ENCODE peak calls at places on chromosomes 1 and 21, in nine cellular contexts. J is dorsolateral prefrontal cortex, E is AG04449, I is kidney epithelial cell, R is tibial nerve, L is GM06990, F is lower leg skin, G is stomach, M is astrocyte of the cerebellum. A is an unnamed sample.

GRCh38 chr1:198121058-198121829 is 35.6 kb upstream of the NEK7 start:
- DNase-seq in J (no peak), E (peak; percentile 80), I (no peak), R (no peak), L (no peak), F (no peak), G (no peak), M (peak; percentile 11), A (peak; percentile 68)

GRCh38 chr21:17461582-17461981 is 51.3 kb upstream of the CXADR start:
- DNase-seq in J (no peak), E (no peak), I (no peak), R (no peak), L (no peak), F (peak; percentile 14), G (no peak), M (no peak), A (no peak)

GRCh38 chr1:61388586-61388985 is 306.2 kb downstream of the NFIA start:
- DNase-seq in J (no peak), E (peak; percentile 16), I (peak; percentile 12), R (no peak), L (no peak), F (no peak), G (no peak), M (peak; percentile 54), A (no peak)

GRCh38 chr1:86429122-86429725 is 5.3 kb downstream of the CLCA2 start:
- DNase-seq in J (no peak), E (no peak), I (no peak), R (no peak), L (no peak), F (no peak), G (no peak), M (peak; percentile 29), A (no peak)

GRCh38 chr1:22494943-22495579 is 43.4 kb downstream of the ZBTB40 start:
- DNase-seq in J (no peak), E (no peak), I (no peak), R (no peak), L (no peak), F (no peak), G (no peak), M (no peak), A (no peak)

GRCh38 chr21:42849759-42850412 is 29.5 kb downstream of the WDR4 start:
- DNase-seq in J (no peak), E (no peak), I (no peak), R (no peak), L (no peak), F (no peak), G (no peak), M (no peak), A (no peak)

GRCh38 chr1:66240491-66241484 is 293.2 kb upstream of the SGIP1 start:
- DNase-seq in J (no peak), E (no peak), I (no peak), R (no peak), L (no peak), F (no peak), G (no peak), M (no peak), A (no peak)

GRCh38 chr1:226123212-226123560 is 60.7 kb downstream of the H3-3A start:
- DNase-seq in J (no peak), E (no peak), I (no peak), R (no peak), L (no peak), F (no peak), G (no peak), M (no peak), A (no peak)

GRCh38 chr1:56709269-56709880 is 64.3 kb downstream of the PRKAA2 start:
- DNase-seq in J (no peak), E (peak; percentile 10), I (no peak), R (no peak), L (peak; percentile 4), F (no peak), G (no peak), M (peak; percentile 47), A (peak; percentile 38)

GRCh38 chr1:244311784-244312532 is 139.8 kb downstream of the ADSS2 start:
- DNase-seq in J (no peak), E (no peak), I (no peak), R (no peak), L (no peak), F (peak; percentile 29), G (no peak), M (no peak), A (no peak)

GRCh38 chr1:197471248-197472035 is 203.4 kb downstream of the CRB1 start:
- DNase-seq in J (peak; percentile 7), E (no peak), I (no peak), R (no peak), L (no peak), F (no peak), G (no peak), M (peak; percentile 6), A (no peak)

GRCh38 chr1:221025391-221026355 is 146.4 kb downstream of the HLX start:
- DNase-seq in J (no peak), E (no peak), I (no peak), R (no peak), L (no peak), F (no peak), G (no peak), M (no peak), A (no peak)

GRCh38 chr1:47793563-47793962 is 203.6 kb downstream of the TRABD2B start:
- DNase-seq in J (no peak), E (no peak), I (no peak), R (no peak), L (no peak), F (no peak), G (no peak), M (no peak), A (no peak)

GRCh38 chr1:7608628-7609295 is 162.3 kb upstream of the VAMP3 start:
- DNase-seq in J (no peak), E (no peak), I (no peak), R (no peak), L (no peak), F (no peak), G (no peak), M (no peak), A (no peak)

GRCh38 chr1:227897704-227898438 is 49.9 kb downstream of the WNT9A start:
- DNase-seq in J (peak; percentile 1), E (no peak), I (no peak), R (peak; percentile 3), L (no peak), F (no peak), G (peak; percentile 23), M (no peak), A (no peak)

GRCh38 chr1:62082456-62083363 is 111.9 kb upstream of the L1TD1 start:
- DNase-seq in J (no peak), E (no peak), I (peak; percentile 5), R (peak; percentile 18), L (no peak), F (no peak), G (peak; percentile 34), M (no peak), A (peak; percentile 35)

GRCh38 chr21:38286739-38287426 is 30.1 kb downstream of the KCNJ15 start:
- DNase-seq in J (no peak), E (no peak), I (no peak), R (no peak), L (no peak), F (no peak), G (no peak), M (no peak), A (no peak)

GRCh38 chr1:228487336-228488106 is at the start of gene RNF187:
- DNase-seq in J (peak; percentile 89), E (no peak), I (no peak), R (peak; percentile 84), L (no peak), F (no peak), G (peak; percentile 91), M (no peak), A (no peak)

GRCh38 chr21:31283025-31283424 is 61.0 kb downstream of the TIAM1 start:
- DNase-seq in J (no peak), E (no peak), I (no peak), R (no peak), L (no peak), F (no peak), G (peak; percentile 82), M (no peak), A (no peak)

GRCh38 chr1:28893403-28894102 is 20.8 kb upstream of the EPB41 start:
- DNase-seq in J (no peak), E (no peak), I (no peak), R (no peak), L (no peak), F (no peak), G (no peak), M (no peak), A (peak; percentile 58)
- TF ChIP-seq CTCF in J (no peak), E (peak; percentile 44), I (peak; percentile 31), R (no peak), L (peak; percentile 52), F (no peak), G (no peak), M (peak; percentile 47), A (peak; percentile 70)

GRCh38 chr1:205440476-205441317 is 15.1 kb downstream of the BLACAT1 start:
- DNase-seq in J (peak; percentile 55), E (no peak), I (peak; percentile 90), R (no peak), L (peak; percentile 63), F (peak; percentile 25), G (peak; percentile 77), M (no peak), A (no peak)
- H3K4me3 ChIP-seq in J (no peak overlapping the region), E (no peak overlapping the region), I (no peak overlapping the region), R (peak overlapping the region; percentile 23), L (no peak overlapping the region), F (no peak overlapping the region), G (peak overlapping the region; percentile 19), M (no peak overlapping the region), A (no peak overlapping the region)

DNA sequence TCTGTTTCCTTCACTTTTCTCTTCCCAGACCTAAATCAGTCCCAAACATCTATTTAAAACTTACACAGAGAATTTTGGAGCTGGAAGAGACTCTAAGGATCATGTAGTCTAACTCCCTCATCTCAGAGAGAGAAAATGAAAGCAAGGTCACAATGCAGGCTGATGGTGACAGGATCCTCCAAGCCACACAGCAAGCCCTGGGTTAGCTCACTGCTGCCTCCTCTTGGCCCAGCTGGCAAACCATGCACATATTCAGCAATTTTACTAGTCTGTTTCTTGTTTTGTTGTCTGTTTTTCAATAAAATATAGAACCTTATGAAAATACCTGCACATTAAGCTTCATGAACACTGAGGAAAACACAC is 27.7 kb upstream of the LY9 start:
- DNase-seq in J (no peak), E (no peak), I (no peak), R (no peak), L (peak; percentile 51), F (no peak), G (peak; percentile 58), M (no peak), A (no peak)
- TF ChIP-seq CTCF in J (no peak), E (peak; percentile 7), I (peak; percentile 38), R (no peak), L (peak; percentile 95), F (no peak), G (peak; percentile 22), M (no peak), A (no peak)

DNA sequence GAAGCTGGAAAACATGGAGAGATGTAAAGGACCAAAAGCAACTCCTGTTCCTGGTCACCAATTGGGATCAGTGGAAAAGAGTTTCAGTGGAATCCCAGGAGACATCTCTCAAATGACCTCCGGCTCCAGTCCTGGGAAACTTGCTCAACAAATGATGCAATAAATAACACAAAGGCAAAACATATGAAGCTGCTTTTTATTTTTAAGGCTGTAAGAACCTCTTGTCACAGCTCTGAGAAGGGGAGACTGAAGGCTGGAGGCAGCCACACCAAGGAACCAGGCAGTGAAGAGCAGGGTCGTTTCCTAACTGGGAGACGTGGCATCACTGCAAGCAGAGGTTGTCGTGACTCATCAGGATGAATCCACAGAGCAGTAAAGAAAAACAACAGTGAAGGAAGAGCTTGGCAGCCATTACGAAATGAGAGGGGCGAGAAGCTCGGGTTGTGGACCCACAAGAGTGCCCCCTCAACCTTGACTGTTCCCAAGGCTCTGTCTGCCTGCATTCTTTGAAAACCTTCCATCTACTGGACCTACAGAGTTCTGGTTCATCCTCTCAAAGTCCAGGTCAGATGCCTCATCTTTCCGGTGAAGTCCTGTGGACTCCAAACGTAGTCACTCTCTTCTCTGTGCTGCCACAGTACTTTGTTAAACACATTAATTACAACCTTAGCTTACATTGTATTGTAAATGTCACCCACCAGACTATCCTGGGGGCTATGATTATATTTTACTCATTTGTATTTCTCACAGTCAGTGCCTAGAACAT is 32.1 kb downstream of the JAK1 start:
- DNase-seq in J (no peak), E (no peak), I (peak; percentile 53), R (no peak), L (no peak), F (peak; percentile 44), G (no peak), M (no peak), A (no peak)
- H3K4me3 ChIP-seq in J (peak overlapping the region; percentile 14), E (no peak overlapping the region), I (no peak overlapping the region), R (no peak overlapping the region), L (no peak overlapping the region), F (no peak overlapping the region), G (no peak overlapping the region), M (no peak overlapping the region), A (no peak overlapping the region)